ENCODE peak calls at places on chromosome 22, in six cellular contexts. One of them, this sample, is unnamed.

GRCh38 chr22:50610581-50610980 is 10.0 kb downstream of the MAPK8IP2 start:
- DNase-seq in NCI-H1105: no peak
- DNase-seq in sciatic nerve: no peak
- DNase-seq in PC-3: no peak
- DNase-seq in GOT3: no peak
- DNase-seq in GM23338: no peak
- DNase-seq in this sample: peak; percentile 59

GRCh38 chr22:50523806-50524663 is 1.4 kb downstream of the SCO2 start:
- DNase-seq in NCI-H1105: no peak
- DNase-seq in sciatic nerve: peak; percentile 64
- DNase-seq in PC-3: no peak
- DNase-seq in GOT3: no peak
- DNase-seq in GM23338: no peak
- DNase-seq in this sample: no peak

GRCh38 chr22:46549971-46550641 is 12.7 kb upstream of the CELSR1 start:
- DNase-seq in NCI-H1105: no peak
- DNase-seq in sciatic nerve: no peak
- DNase-seq in PC-3: no peak
- DNase-seq in GOT3: no peak
- DNase-seq in GM23338: no peak
- DNase-seq in this sample: peak; percentile 25

GRCh38 chr22:45441158-45441557 is 27.7 kb downstream of the RIBC2 start:
- DNase-seq in NCI-H1105: peak; percentile 1
- DNase-seq in sciatic nerve: peak; percentile 79
- DNase-seq in PC-3: peak; percentile 70
- DNase-seq in GOT3: no peak
- DNase-seq in GM23338: peak; percentile 77
- DNase-seq in this sample: no peak

GRCh38 chr22:48968201-48968959 is 859.3 kb downstream of the BRD1 start:
- DNase-seq in NCI-H1105: peak; percentile 44
- DNase-seq in sciatic nerve: peak; percentile 48
- DNase-seq in PC-3: peak; percentile 1
- DNase-seq in GOT3: no peak
- DNase-seq in GM23338: no peak
- DNase-seq in this sample: peak; percentile 51

GRCh38 chr22:39519681-39520053 is 695 bp upstream of the ATF4 start:
- DNase-seq in NCI-H1105: peak; percentile 39
- DNase-seq in sciatic nerve: no peak
- DNase-seq in PC-3: peak; percentile 31
- DNase-seq in GOT3: peak; percentile 67
- DNase-seq in GM23338: peak; percentile 77
- DNase-seq in this sample: no peak

GRCh38 chr22:35785181-35785923 is 67.7 kb downstream of the APOL5 start:
- DNase-seq in NCI-H1105: no peak
- DNase-seq in sciatic nerve: no peak
- DNase-seq in PC-3: no peak
- DNase-seq in GOT3: no peak
- DNase-seq in GM23338: no peak
- DNase-seq in this sample: no peak

GRCh38 chr22:20117656-20118571 is 888 bp upstream of the TRMT2A start:
- DNase-seq in NCI-H1105: no peak
- DNase-seq in sciatic nerve: no peak
- DNase-seq in PC-3: no peak
- DNase-seq in GOT3: no peak
- DNase-seq in GM23338: peak; percentile 32
- DNase-seq in this sample: peak; percentile 92

GRCh38 chr22:25068701-25069100 is 116.2 kb downstream of the KIAA1671 start:
- DNase-seq in NCI-H1105: no peak
- DNase-seq in sciatic nerve: no peak
- DNase-seq in PC-3: no peak
- DNase-seq in GOT3: no peak
- DNase-seq in GM23338: no peak
- DNase-seq in this sample: peak; percentile 78

GRCh38 chr22:39308614-39309363 is 10.6 kb downstream of the RPL3 start:
- DNase-seq in NCI-H1105: no peak
- DNase-seq in sciatic nerve: no peak
- DNase-seq in PC-3: peak; percentile 89
- DNase-seq in GOT3: peak; percentile 47
- DNase-seq in GM23338: peak; percentile 48
- DNase-seq in this sample: peak; percentile 74

GRCh38 chr22:49780281-49780991 is 47.2 kb downstream of the BRD1 start:
- DNase-seq in NCI-H1105: no peak
- DNase-seq in sciatic nerve: no peak
- DNase-seq in PC-3: no peak
- DNase-seq in GOT3: no peak
- DNase-seq in GM23338: no peak
- DNase-seq in this sample: no peak

GRCh38 chr22:29706991-29707390 is 12.8 kb upstream of the CABP7 start:
- DNase-seq in NCI-H1105: no peak
- DNase-seq in sciatic nerve: no peak
- DNase-seq in PC-3: no peak
- DNase-seq in GOT3: no peak
- DNase-seq in GM23338: no peak
- DNase-seq in this sample: no peak

GRCh38 chr22:18968011-18968749 is 32.1 kb upstream of the PRODH start:
- DNase-seq in NCI-H1105: no peak
- DNase-seq in sciatic nerve: no peak
- DNase-seq in PC-3: peak; percentile 3
- DNase-seq in GOT3: no peak
- DNase-seq in GM23338: peak; percentile 56
- DNase-seq in this sample: no peak

GRCh38 chr22:47476226-47476625 is 713.8 kb downstream of the TBC1D22A start:
- DNase-seq in NCI-H1105: no peak
- DNase-seq in sciatic nerve: no peak
- DNase-seq in PC-3: no peak
- DNase-seq in GOT3: no peak
- DNase-seq in GM23338: no peak
- DNase-seq in this sample: no peak

GRCh38 chr22:50691521-50691920 is 18.9 kb downstream of the SHANK3 start:
- DNase-seq in NCI-H1105: no peak
- DNase-seq in sciatic nerve: peak; percentile 48
- DNase-seq in PC-3: peak; percentile 62
- DNase-seq in GOT3: no peak
- DNase-seq in GM23338: peak; percentile 65
- DNase-seq in this sample: no peak

GRCh38 chr22:49372111-49372529 is 455.6 kb downstream of the BRD1 start:
- DNase-seq in NCI-H1105: no peak
- DNase-seq in sciatic nerve: peak; percentile 30
- DNase-seq in PC-3: no peak
- DNase-seq in GOT3: no peak
- DNase-seq in GM23338: no peak
- DNase-seq in this sample: peak; percentile 60

This sample was measured in spleen.